ENCODE peak calls at places on chromosomes 12 and 14, in ten cellular contexts. One of them, this sample, is unnamed.

GRCh38 chr14:59919582-59920377 is at the start of gene LRRC9:
- DNase-seq in AG08396: peak
- DNase-seq in hippocampal formation: peak
- DNase-seq in WTC11: peak
- DNase-seq in A549: no peak
- DNase-seq in glutamatergic neuron: peak
- DNase-seq in HuH-7: peak
- DNase-seq in stimulated activated CD8-positive, alpha-beta memory T cell treated with anti-CD3 and anti-CD28 coated beads, Interleukin-15, amount 100 ng/mL, for 24 hours: no peak
- DNase-seq in non-pigmented ciliary epithelial cell: no peak
- DNase-seq in thyroid gland: peak
- DNase-seq in this sample: peak

GRCh38 chr12:58504539-58504938 is 415.8 kb downstream of the LRIG3 start:
- DNase-seq in AG08396: no peak
- DNase-seq in hippocampal formation: no peak
- DNase-seq in WTC11: no peak
- DNase-seq in A549: peak
- DNase-seq in glutamatergic neuron: no peak
- DNase-seq in HuH-7: no peak
- DNase-seq in stimulated activated CD8-positive, alpha-beta memory T cell treated with anti-CD3 and anti-CD28 coated beads, Interleukin-15, amount 100 ng/mL, for 24 hours: no peak
- DNase-seq in non-pigmented ciliary epithelial cell: no peak
- DNase-seq in thyroid gland: no peak
- DNase-seq in this sample: no peak

GRCh38 chr14:96254696-96255095 is 1.3 kb upstream of the BDKRB1 start:
- DNase-seq in AG08396: no peak
- DNase-seq in hippocampal formation: no peak
- DNase-seq in WTC11: no peak
- DNase-seq in A549: no peak
- DNase-seq in glutamatergic neuron: no peak
- DNase-seq in HuH-7: no peak
- DNase-seq in stimulated activated CD8-positive, alpha-beta memory T cell treated with anti-CD3 and anti-CD28 coated beads, Interleukin-15, amount 100 ng/mL, for 24 hours: no peak
- DNase-seq in non-pigmented ciliary epithelial cell: no peak
- DNase-seq in thyroid gland: no peak
- DNase-seq in this sample: no peak

GRCh38 chr12:43861015-43861846 is 25.4 kb downstream of the TMEM117 start:
- DNase-seq in AG08396: no peak
- DNase-seq in hippocampal formation: no peak
- DNase-seq in WTC11: no peak
- DNase-seq in A549: no peak
- DNase-seq in glutamatergic neuron: no peak
- DNase-seq in HuH-7: no peak
- DNase-seq in stimulated activated CD8-positive, alpha-beta memory T cell treated with anti-CD3 and anti-CD28 coated beads, Interleukin-15, amount 100 ng/mL, for 24 hours: no peak
- DNase-seq in non-pigmented ciliary epithelial cell: no peak
- DNase-seq in thyroid gland: no peak
- DNase-seq in this sample: no peak

GRCh38 chr12:49094104-49094948 is at the start of gene DHH:
- DNase-seq in AG08396: peak
- DNase-seq in hippocampal formation: no peak
- DNase-seq in WTC11: peak
- DNase-seq in A549: no peak
- DNase-seq in glutamatergic neuron: peak
- DNase-seq in HuH-7: no peak
- DNase-seq in stimulated activated CD8-positive, alpha-beta memory T cell treated with anti-CD3 and anti-CD28 coated beads, Interleukin-15, amount 100 ng/mL, for 24 hours: no peak
- DNase-seq in non-pigmented ciliary epithelial cell: no peak
- DNase-seq in thyroid gland: peak
- DNase-seq in this sample: peak

GRCh38 chr12:65631621-65632111 is 192.6 kb upstream of the HMGA2 start:
- DNase-seq in AG08396: peak
- DNase-seq in hippocampal formation: no peak
- DNase-seq in WTC11: no peak
- DNase-seq in A549: peak
- DNase-seq in glutamatergic neuron: no peak
- DNase-seq in HuH-7: no peak
- DNase-seq in stimulated activated CD8-positive, alpha-beta memory T cell treated with anti-CD3 and anti-CD28 coated beads, Interleukin-15, amount 100 ng/mL, for 24 hours: no peak
- DNase-seq in non-pigmented ciliary epithelial cell: peak
- DNase-seq in thyroid gland: no peak
- DNase-seq in this sample: no peak

GRCh38 chr14:83133986-83134664 is 1600.5 kb upstream of the SEL1L start:
- DNase-seq in AG08396: no peak
- DNase-seq in hippocampal formation: no peak
- DNase-seq in WTC11: no peak
- DNase-seq in A549: no peak
- DNase-seq in glutamatergic neuron: no peak
- DNase-seq in HuH-7: no peak
- DNase-seq in stimulated activated CD8-positive, alpha-beta memory T cell treated with anti-CD3 and anti-CD28 coated beads, Interleukin-15, amount 100 ng/mL, for 24 hours: no peak
- DNase-seq in non-pigmented ciliary epithelial cell: no peak
- DNase-seq in thyroid gland: no peak
- DNase-seq in this sample: no peak

GRCh38 chr14:74401504-74402241 is 24.3 kb downstream of the SYNDIG1L start:
- DNase-seq in AG08396: no peak
- DNase-seq in hippocampal formation: no peak
- DNase-seq in WTC11: peak
- DNase-seq in A549: no peak
- DNase-seq in glutamatergic neuron: peak
- DNase-seq in HuH-7: no peak
- DNase-seq in stimulated activated CD8-positive, alpha-beta memory T cell treated with anti-CD3 and anti-CD28 coated beads, Interleukin-15, amount 100 ng/mL, for 24 hours: peak
- DNase-seq in non-pigmented ciliary epithelial cell: no peak
- DNase-seq in thyroid gland: peak
- DNase-seq in this sample: peak

GRCh38 chr12:29744365-29744764 is 39.4 kb downstream of the TMTC1 start:
- DNase-seq in AG08396: no peak
- DNase-seq in hippocampal formation: no peak
- DNase-seq in WTC11: no peak
- DNase-seq in A549: no peak
- DNase-seq in glutamatergic neuron: no peak
- DNase-seq in HuH-7: no peak
- DNase-seq in stimulated activated CD8-positive, alpha-beta memory T cell treated with anti-CD3 and anti-CD28 coated beads, Interleukin-15, amount 100 ng/mL, for 24 hours: no peak
- DNase-seq in non-pigmented ciliary epithelial cell: no peak
- DNase-seq in thyroid gland: no peak
- DNase-seq in this sample: no peak

GRCh38 chr14:91140672-91141071 is 26.8 kb downstream of the DGLUCY start:
- DNase-seq in AG08396: peak
- DNase-seq in hippocampal formation: no peak
- DNase-seq in WTC11: peak
- DNase-seq in A549: peak
- DNase-seq in glutamatergic neuron: no peak
- DNase-seq in HuH-7: peak
- DNase-seq in stimulated activated CD8-positive, alpha-beta memory T cell treated with anti-CD3 and anti-CD28 coated beads, Interleukin-15, amount 100 ng/mL, for 24 hours: no peak
- DNase-seq in non-pigmented ciliary epithelial cell: no peak
- DNase-seq in thyroid gland: no peak
- DNase-seq in this sample: peak

GRCh38 chr12:109098142-109098652 is 800 bp downstream of the UNG start:
- DNase-seq in AG08396: peak
- DNase-seq in hippocampal formation: no peak
- DNase-seq in WTC11: no peak
- DNase-seq in A549: no peak
- DNase-seq in glutamatergic neuron: no peak
- DNase-seq in HuH-7: peak
- DNase-seq in stimulated activated CD8-positive, alpha-beta memory T cell treated with anti-CD3 and anti-CD28 coated beads, Interleukin-15, amount 100 ng/mL, for 24 hours: no peak
- DNase-seq in non-pigmented ciliary epithelial cell: no peak
- DNase-seq in thyroid gland: peak
- DNase-seq in this sample: no peak

GRCh38 chr12:94202245-94203180 is 54.1 kb downstream of the PLXNC1 start:
- DNase-seq in AG08396: no peak
- DNase-seq in hippocampal formation: no peak
- DNase-seq in WTC11: no peak
- DNase-seq in A549: no peak
- DNase-seq in glutamatergic neuron: no peak
- DNase-seq in HuH-7: no peak
- DNase-seq in stimulated activated CD8-positive, alpha-beta memory T cell treated with anti-CD3 and anti-CD28 coated beads, Interleukin-15, amount 100 ng/mL, for 24 hours: no peak
- DNase-seq in non-pigmented ciliary epithelial cell: no peak
- DNase-seq in thyroid gland: no peak
- DNase-seq in this sample: no peak

GRCh38 chr12:203462-204260 is 10.3 kb downstream of the SLC6A12 start:
- DNase-seq in AG08396: peak
- DNase-seq in hippocampal formation: peak
- DNase-seq in WTC11: peak
- DNase-seq in A549: peak
- DNase-seq in glutamatergic neuron: peak
- DNase-seq in HuH-7: no peak
- DNase-seq in stimulated activated CD8-positive, alpha-beta memory T cell treated with anti-CD3 and anti-CD28 coated beads, Interleukin-15, amount 100 ng/mL, for 24 hours: no peak
- DNase-seq in non-pigmented ciliary epithelial cell: no peak
- DNase-seq in thyroid gland: peak
- DNase-seq in this sample: peak

GRCh38 chr14:101874001-101874400 is 90.4 kb upstream of the DYNC1H1 start:
- DNase-seq in AG08396: no peak
- DNase-seq in hippocampal formation: no peak
- DNase-seq in WTC11: no peak
- DNase-seq in A549: no peak
- DNase-seq in glutamatergic neuron: no peak
- DNase-seq in HuH-7: no peak
- DNase-seq in stimulated activated CD8-positive, alpha-beta memory T cell treated with anti-CD3 and anti-CD28 coated beads, Interleukin-15, amount 100 ng/mL, for 24 hours: no peak
- DNase-seq in non-pigmented ciliary epithelial cell: no peak
- DNase-seq in thyroid gland: no peak
- DNase-seq in this sample: no peak

GRCh38 chr12:57366315-57366714 is 64.5 kb downstream of the R3HDM2 start:
- DNase-seq in AG08396: no peak
- DNase-seq in hippocampal formation: no peak
- DNase-seq in WTC11: no peak
- DNase-seq in A549: no peak
- DNase-seq in glutamatergic neuron: no peak
- DNase-seq in HuH-7: no peak
- DNase-seq in stimulated activated CD8-positive, alpha-beta memory T cell treated with anti-CD3 and anti-CD28 coated beads, Interleukin-15, amount 100 ng/mL, for 24 hours: no peak
- DNase-seq in non-pigmented ciliary epithelial cell: no peak
- DNase-seq in thyroid gland: no peak
- DNase-seq in this sample: no peak

GRCh38 chr14:56953884-56954283 is 143.6 kb upstream of the OTX2 start:
- DNase-seq in AG08396: no peak
- DNase-seq in hippocampal formation: no peak
- DNase-seq in WTC11: no peak
- DNase-seq in A549: no peak
- DNase-seq in glutamatergic neuron: no peak
- DNase-seq in HuH-7: no peak
- DNase-seq in stimulated activated CD8-positive, alpha-beta memory T cell treated with anti-CD3 and anti-CD28 coated beads, Interleukin-15, amount 100 ng/mL, for 24 hours: no peak
- DNase-seq in non-pigmented ciliary epithelial cell: no peak
- DNase-seq in thyroid gland: no peak
- DNase-seq in this sample: peak

GRCh38 chr14:21917699-21918436 is 244.2 kb upstream of the OR4E1 start:
- DNase-seq in AG08396: peak
- DNase-seq in hippocampal formation: peak
- DNase-seq in WTC11: peak
- DNase-seq in A549: peak
- DNase-seq in glutamatergic neuron: peak
- DNase-seq in HuH-7: no peak
- DNase-seq in stimulated activated CD8-positive, alpha-beta memory T cell treated with anti-CD3 and anti-CD28 coated beads, Interleukin-15, amount 100 ng/mL, for 24 hours: no peak
- DNase-seq in non-pigmented ciliary epithelial cell: peak
- DNase-seq in thyroid gland: peak
- DNase-seq in this sample: peak

GRCh38 chr12:108133482-108133881 is 4.4 kb downstream of the WSCD2 start:
- DNase-seq in AG08396: no peak
- DNase-seq in hippocampal formation: no peak
- DNase-seq in WTC11: no peak
- DNase-seq in A549: no peak
- DNase-seq in glutamatergic neuron: no peak
- DNase-seq in HuH-7: no peak
- DNase-seq in stimulated activated CD8-positive, alpha-beta memory T cell treated with anti-CD3 and anti-CD28 coated beads, Interleukin-15, amount 100 ng/mL, for 24 hours: no peak
- DNase-seq in non-pigmented ciliary epithelial cell: no peak
- DNase-seq in thyroid gland: peak
- DNase-seq in this sample: no peak

GRCh38 chr12:119772431-119772830 is 104.5 kb downstream of the PRKAB1 start:
- DNase-seq in AG08396: no peak
- DNase-seq in hippocampal formation: no peak
- DNase-seq in WTC11: no peak
- DNase-seq in A549: no peak
- DNase-seq in glutamatergic neuron: no peak
- DNase-seq in HuH-7: no peak
- DNase-seq in stimulated activated CD8-positive, alpha-beta memory T cell treated with anti-CD3 and anti-CD28 coated beads, Interleukin-15, amount 100 ng/mL, for 24 hours: no peak
- DNase-seq in non-pigmented ciliary epithelial cell: no peak
- DNase-seq in thyroid gland: no peak
- DNase-seq in this sample: no peak

GRCh38 chr12:31868980-31869379 is 90.2 kb upstream of the RESF1 start:
- DNase-seq in AG08396: no peak
- DNase-seq in hippocampal formation: no peak
- DNase-seq in WTC11: no peak
- DNase-seq in A549: peak
- DNase-seq in glutamatergic neuron: no peak
- DNase-seq in HuH-7: no peak
- DNase-seq in stimulated activated CD8-positive, alpha-beta memory T cell treated with anti-CD3 and anti-CD28 coated beads, Interleukin-15, amount 100 ng/mL, for 24 hours: no peak
- DNase-seq in non-pigmented ciliary epithelial cell: no peak
- DNase-seq in thyroid gland: peak
- DNase-seq in this sample: no peak

GRCh38 chr12:115210533-115211252 is 526.7 kb upstream of the TBX3 start:
- DNase-seq in AG08396: no peak
- DNase-seq in hippocampal formation: peak
- DNase-seq in WTC11: no peak
- DNase-seq in A549: no peak
- DNase-seq in glutamatergic neuron: no peak
- DNase-seq in HuH-7: no peak
- DNase-seq in stimulated activated CD8-positive, alpha-beta memory T cell treated with anti-CD3 and anti-CD28 coated beads, Interleukin-15, amount 100 ng/mL, for 24 hours: no peak
- DNase-seq in non-pigmented ciliary epithelial cell: no peak
- DNase-seq in thyroid gland: peak
- DNase-seq in this sample: no peak

GRCh38 chr14:47966411-47966810 is 291.0 kb upstream of the MDGA2 start:
- DNase-seq in AG08396: no peak
- DNase-seq in hippocampal formation: no peak
- DNase-seq in WTC11: no peak
- DNase-seq in A549: no peak
- DNase-seq in glutamatergic neuron: no peak
- DNase-seq in HuH-7: no peak
- DNase-seq in stimulated activated CD8-positive, alpha-beta memory T cell treated with anti-CD3 and anti-CD28 coated beads, Interleukin-15, amount 100 ng/mL, for 24 hours: no peak
- DNase-seq in non-pigmented ciliary epithelial cell: no peak
- DNase-seq in thyroid gland: no peak
- DNase-seq in this sample: no peak

GRCh38 chr12:96986883-96987523 is 79.9 kb downstream of the NEDD1 start:
- DNase-seq in AG08396: peak
- DNase-seq in hippocampal formation: peak
- DNase-seq in WTC11: no peak
- DNase-seq in A549: peak
- DNase-seq in glutamatergic neuron: no peak
- DNase-seq in HuH-7: peak
- DNase-seq in stimulated activated CD8-positive, alpha-beta memory T cell treated with anti-CD3 and anti-CD28 coated beads, Interleukin-15, amount 100 ng/mL, for 24 hours: no peak
- DNase-seq in non-pigmented ciliary epithelial cell: no peak
- DNase-seq in thyroid gland: peak
- DNase-seq in this sample: peak

This sample was measured in GM23338.